ENCODE peak calls at places on chromosome 4, in eight cellular contexts. One of them, this sample, is unnamed.

GRCh38 chr4:17773125-17773698 is 8.2 kb downstream of the FAM184B start:
- DNase-seq in astrocyte: no peak
- DNase-seq in left lung: no peak
- DNase-seq in brain microvascular endothelial cell: no peak
- DNase-seq in A549: no peak
- DNase-seq in heart right ventricle: no peak
- DNase-seq in adrenal gland: no peak
- DNase-seq in ovary: no peak
- DNase-seq in this sample: no peak

GRCh38 chr4:33086351-33086900 is 2366.3 kb downstream of the PCDH7 start:
- DNase-seq in astrocyte: peak
- DNase-seq in A549: no peak
- DNase-seq in adrenal gland: no peak
- DNase-seq in heart right ventricle: no peak
- DNase-seq in ovary: no peak
- DNase-seq in left lung: no peak
- DNase-seq in brain microvascular endothelial cell: no peak
- DNase-seq in this sample: no peak

GRCh38 chr4:153651041-153651960 is 32.8 kb upstream of the TLR2 start:
- DNase-seq in left lung: peak
- DNase-seq in heart right ventricle: peak
- DNase-seq in A549: no peak
- DNase-seq in brain microvascular endothelial cell: peak
- DNase-seq in ovary: no peak
- DNase-seq in adrenal gland: peak
- DNase-seq in astrocyte: no peak
- DNase-seq in this sample: no peak

GRCh38 chr4:26204911-26205368 is 115.9 kb upstream of the RBPJ start:
- DNase-seq in astrocyte: no peak
- DNase-seq in brain microvascular endothelial cell: no peak
- DNase-seq in adrenal gland: no peak
- DNase-seq in left lung: no peak
- DNase-seq in heart right ventricle: peak
- DNase-seq in ovary: peak
- DNase-seq in A549: no peak
- DNase-seq in this sample: peak

GRCh38 chr4:74886490-74886889 is 46.4 kb upstream of the PARM1 start:
- DNase-seq in left lung: no peak
- DNase-seq in heart right ventricle: no peak
- DNase-seq in A549: no peak
- DNase-seq in ovary: no peak
- DNase-seq in adrenal gland: no peak
- DNase-seq in brain microvascular endothelial cell: no peak
- DNase-seq in astrocyte: peak
- DNase-seq in this sample: no peak

GRCh38 chr4:14529653-14530052 is 472.6 kb upstream of the CPEB2 start:
- DNase-seq in heart right ventricle: no peak
- DNase-seq in astrocyte: no peak
- DNase-seq in ovary: no peak
- DNase-seq in brain microvascular endothelial cell: peak
- DNase-seq in A549: no peak
- DNase-seq in adrenal gland: no peak
- DNase-seq in left lung: no peak
- DNase-seq in this sample: no peak

GRCh38 chr4:121451310-121451709 is 70.5 kb upstream of the QRFPR start:
- DNase-seq in astrocyte: no peak
- DNase-seq in brain microvascular endothelial cell: no peak
- DNase-seq in A549: no peak
- DNase-seq in adrenal gland: no peak
- DNase-seq in left lung: no peak
- DNase-seq in heart right ventricle: no peak
- DNase-seq in ovary: no peak
- DNase-seq in this sample: no peak

GRCh38 chr4:87807402-87807801 is 8.0 kb downstream of the IBSP start:
- DNase-seq in left lung: no peak
- DNase-seq in heart right ventricle: no peak
- DNase-seq in astrocyte: peak
- DNase-seq in ovary: no peak
- DNase-seq in adrenal gland: no peak
- DNase-seq in brain microvascular endothelial cell: no peak
- DNase-seq in A549: no peak
- DNase-seq in this sample: no peak

GRCh38 chr4:80268081-80268823 is 1.8 kb downstream of the FGF5 start:
- DNase-seq in adrenal gland: no peak
- DNase-seq in heart right ventricle: no peak
- DNase-seq in brain microvascular endothelial cell: peak
- DNase-seq in left lung: peak
- DNase-seq in ovary: no peak
- DNase-seq in A549: no peak
- DNase-seq in astrocyte: peak
- DNase-seq in this sample: no peak

GRCh38 chr4:27048350-27049100 is 187.9 kb downstream of the STIM2 start:
- DNase-seq in adrenal gland: no peak
- DNase-seq in astrocyte: peak
- DNase-seq in heart right ventricle: no peak
- DNase-seq in ovary: no peak
- DNase-seq in left lung: no peak
- DNase-seq in A549: peak
- DNase-seq in brain microvascular endothelial cell: peak
- DNase-seq in this sample: no peak

GRCh38 chr4:31051565-31051964 is 331.4 kb downstream of the PCDH7 start:
- DNase-seq in heart right ventricle: no peak
- DNase-seq in ovary: no peak
- DNase-seq in adrenal gland: no peak
- DNase-seq in astrocyte: peak
- DNase-seq in left lung: no peak
- DNase-seq in A549: no peak
- DNase-seq in brain microvascular endothelial cell: no peak
- DNase-seq in this sample: no peak

GRCh38 chr4:182789588-182789987 is 127.6 kb downstream of the DCTD start:
- DNase-seq in adrenal gland: no peak
- DNase-seq in left lung: no peak
- DNase-seq in brain microvascular endothelial cell: no peak
- DNase-seq in astrocyte: no peak
- DNase-seq in A549: no peak
- DNase-seq in ovary: no peak
- DNase-seq in heart right ventricle: no peak
- DNase-seq in this sample: no peak

GRCh38 chr4:15749001-15749400 is 29.1 kb upstream of the CD38 start:
- DNase-seq in brain microvascular endothelial cell: no peak
- DNase-seq in astrocyte: no peak
- DNase-seq in ovary: no peak
- DNase-seq in heart right ventricle: no peak
- DNase-seq in adrenal gland: no peak
- DNase-seq in left lung: no peak
- DNase-seq in A549: no peak
- DNase-seq in this sample: no peak

GRCh38 chr4:80610845-80611244 is 275.3 kb downstream of the CFAP299 start:
- DNase-seq in heart right ventricle: no peak
- DNase-seq in adrenal gland: no peak
- DNase-seq in ovary: no peak
- DNase-seq in brain microvascular endothelial cell: peak
- DNase-seq in left lung: no peak
- DNase-seq in A549: no peak
- DNase-seq in astrocyte: peak
- DNase-seq in this sample: no peak

GRCh38 chr4:14726441-14727405 is 275.6 kb upstream of the CPEB2 start:
- DNase-seq in A549: peak
- DNase-seq in brain microvascular endothelial cell: peak
- DNase-seq in adrenal gland: no peak
- DNase-seq in heart right ventricle: no peak
- DNase-seq in astrocyte: peak
- DNase-seq in ovary: no peak
- DNase-seq in left lung: no peak
- DNase-seq in this sample: peak

GRCh38 chr4:152536545-152537182 is 772 bp upstream of the FBXW7 start:
- DNase-seq in adrenal gland: no peak
- DNase-seq in astrocyte: peak
- DNase-seq in brain microvascular endothelial cell: peak
- DNase-seq in heart right ventricle: no peak
- DNase-seq in A549: peak
- DNase-seq in ovary: no peak
- DNase-seq in left lung: no peak
- DNase-seq in this sample: no peak

GRCh38 chr4:27720010-27720766 is 859.5 kb downstream of the STIM2 start:
- DNase-seq in brain microvascular endothelial cell: no peak
- DNase-seq in adrenal gland: no peak
- DNase-seq in ovary: no peak
- DNase-seq in heart right ventricle: no peak
- DNase-seq in astrocyte: no peak
- DNase-seq in left lung: no peak
- DNase-seq in A549: no peak
- DNase-seq in this sample: no peak

GRCh38 chr4:47535567-47536147 is 50.6 kb downstream of the ATP10D start:
- DNase-seq in left lung: no peak
- DNase-seq in brain microvascular endothelial cell: no peak
- DNase-seq in ovary: no peak
- DNase-seq in A549: no peak
- DNase-seq in astrocyte: no peak
- DNase-seq in heart right ventricle: no peak
- DNase-seq in adrenal gland: no peak
- DNase-seq in this sample: no peak

GRCh38 chr4:1393866-1394265 is 12.4 kb downstream of the NKX1-1 start:
- DNase-seq in ovary: no peak
- DNase-seq in A549: no peak
- DNase-seq in heart right ventricle: peak
- DNase-seq in left lung: peak
- DNase-seq in adrenal gland: no peak
- DNase-seq in brain microvascular endothelial cell: no peak
- DNase-seq in astrocyte: no peak
- DNase-seq in this sample: peak

DNA sequence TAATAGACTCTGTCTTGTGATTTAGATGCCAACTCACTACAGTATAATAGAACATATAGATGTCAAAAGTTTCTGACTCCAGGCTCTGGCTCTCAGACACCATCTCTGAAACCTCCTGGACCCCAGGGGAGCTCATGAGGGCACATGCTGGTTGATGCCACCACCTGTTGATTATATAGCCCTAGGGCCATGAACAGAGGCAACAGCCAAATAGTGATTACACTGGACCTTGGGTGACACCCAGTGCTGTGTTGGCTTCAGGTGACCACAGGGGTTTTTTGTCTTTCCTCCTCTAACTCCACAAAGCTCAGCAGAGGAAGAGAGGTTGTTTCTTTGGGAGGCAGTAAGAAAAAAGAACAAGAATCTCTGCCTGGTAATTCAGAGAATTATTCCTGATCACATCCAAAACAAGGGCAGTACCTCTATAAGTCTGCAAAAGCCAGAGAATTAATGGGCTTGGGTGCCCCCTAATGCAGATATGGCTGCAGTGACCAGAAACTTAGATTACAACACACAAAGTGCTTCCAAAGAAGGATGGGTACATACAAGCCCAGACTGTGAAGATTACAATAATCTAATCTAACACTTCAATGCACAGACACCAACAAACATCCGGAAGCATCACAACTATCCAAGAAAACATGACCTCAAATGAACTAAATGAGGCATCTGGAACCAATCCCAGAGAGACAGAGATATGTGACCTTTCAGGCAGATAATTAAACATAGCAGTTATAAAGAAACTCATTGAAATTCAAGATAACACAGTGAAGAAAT is 1920.6 kb downstream of the ARAP2 start:
- DNase-seq in adrenal gland: no peak
- DNase-seq in astrocyte: no peak
- DNase-seq in heart right ventricle: no peak
- DNase-seq in A549: no peak
- DNase-seq in ovary: no peak
- DNase-seq in brain microvascular endothelial cell: no peak
- DNase-seq in left lung: no peak
- DNase-seq in this sample: no peak
- TF ChIP-seq CTCF in adrenal gland: no peak
- TF ChIP-seq CTCF in astrocyte: no peak
- TF ChIP-seq CTCF in heart right ventricle: no peak
- TF ChIP-seq CTCF in A549: no peak
- TF ChIP-seq CTCF in ovary: no peak
- TF ChIP-seq CTCF in brain microvascular endothelial cell: peak
- TF ChIP-seq CTCF in left lung: no peak
- TF ChIP-seq CTCF in this sample: no peak

GRCh38 chr4:146288188-146288587 is 73.8 kb downstream of the REELD1 start:
- DNase-seq in ovary: no peak
- DNase-seq in adrenal gland: no peak
- DNase-seq in heart right ventricle: no peak
- DNase-seq in astrocyte: no peak
- DNase-seq in left lung: no peak
- DNase-seq in A549: no peak
- DNase-seq in brain microvascular endothelial cell: no peak
- DNase-seq in this sample: no peak
- H3K27ac ChIP-seq in ovary: no peak
- H3K27ac ChIP-seq in adrenal gland: no peak
- H3K27ac ChIP-seq in heart right ventricle: no peak
- H3K27ac ChIP-seq in astrocyte: no peak
- H3K27ac ChIP-seq in left lung: peak
- H3K27ac ChIP-seq in A549: no peak
- H3K27ac ChIP-seq in brain microvascular endothelial cell: no peak
- H3K27ac ChIP-seq in this sample: no peak

GRCh38 chr4:101020956-101021355 is 326.4 kb downstream of the PPP3CA start:
- DNase-seq in ovary: no peak
- DNase-seq in A549: no peak
- DNase-seq in adrenal gland: no peak
- DNase-seq in astrocyte: peak
- DNase-seq in brain microvascular endothelial cell: peak
- DNase-seq in left lung: no peak
- DNase-seq in heart right ventricle: no peak
- DNase-seq in this sample: no peak
- H3K4me3 ChIP-seq in ovary: no peak
- H3K4me3 ChIP-seq in A549: no peak
- H3K4me3 ChIP-seq in adrenal gland: no peak
- H3K4me3 ChIP-seq in astrocyte: no peak
- H3K4me3 ChIP-seq in brain microvascular endothelial cell: no peak
- H3K4me3 ChIP-seq in left lung: no peak
- H3K4me3 ChIP-seq in heart right ventricle: no peak
- H3K4me3 ChIP-seq in this sample: no peak

GRCh38 chr4:108029731-108030130 is 40.0 kb downstream of the HADH start:
- DNase-seq in heart right ventricle: no peak
- DNase-seq in left lung: no peak
- DNase-seq in adrenal gland: no peak
- DNase-seq in astrocyte: peak
- DNase-seq in brain microvascular endothelial cell: peak
- DNase-seq in A549: no peak
- DNase-seq in ovary: no peak
- DNase-seq in this sample: no peak

GRCh38 chr4:108029321-108029720 is 39.6 kb downstream of the HADH start:
- DNase-seq in brain microvascular endothelial cell: no peak
- DNase-seq in left lung: no peak
- DNase-seq in adrenal gland: no peak
- DNase-seq in astrocyte: no peak
- DNase-seq in heart right ventricle: no peak
- DNase-seq in A549: no peak
- DNase-seq in ovary: no peak
- DNase-seq in this sample: no peak

GRCh38 chr4:108031427-108032083 is 41.9 kb downstream of the HADH start:
- DNase-seq in left lung: no peak
- DNase-seq in A549: no peak
- DNase-seq in ovary: no peak
- DNase-seq in adrenal gland: no peak
- DNase-seq in brain microvascular endothelial cell: no peak
- DNase-seq in astrocyte: peak
- DNase-seq in heart right ventricle: no peak
- DNase-seq in this sample: no peak

GRCh38 chr4:108033348-108033747 is 43.7 kb downstream of the HADH start:
- DNase-seq in ovary: no peak
- DNase-seq in brain microvascular endothelial cell: no peak
- DNase-seq in adrenal gland: no peak
- DNase-seq in A549: no peak
- DNase-seq in astrocyte: no peak
- DNase-seq in heart right ventricle: no peak
- DNase-seq in left lung: no peak
- DNase-seq in this sample: no peak

GRCh38 chr4:108030332-108030731 is 40.6 kb downstream of the HADH start:
- DNase-seq in adrenal gland: peak
- DNase-seq in A549: peak
- DNase-seq in ovary: no peak
- DNase-seq in brain microvascular endothelial cell: peak
- DNase-seq in left lung: no peak
- DNase-seq in astrocyte: peak
- DNase-seq in heart right ventricle: no peak
- DNase-seq in this sample: peak
- TF ChIP-seq CTCF in adrenal gland: peak
- TF ChIP-seq CTCF in A549: no peak
- TF ChIP-seq CTCF in ovary: no peak
- TF ChIP-seq CTCF in brain microvascular endothelial cell: peak
- TF ChIP-seq CTCF in left lung: no peak
- TF ChIP-seq CTCF in astrocyte: peak
- TF ChIP-seq CTCF in heart right ventricle: peak
- TF ChIP-seq CTCF in this sample: peak

This sample was measured in body of pancreas.